ENCODE peak calls at places on chromosomes 5 and 9, in six cellular contexts. G is uterus, P is heart right ventricle, X is OCI-LY7, N is neural progenitor cell, W is heart left ventricle. J is an unnamed sample.

GRCh38 chr9:88085481-88085880 is 52.8 kb downstream of the SPATA31C2 start:
- DNase-seq in G (no peak), X (no peak), P (no peak), W (no peak), N (no peak), J (no peak)

GRCh38 chr9:82606761-82607382 is 456.1 kb downstream of the RASEF start:
- DNase-seq in P (no peak), W (no peak), G (peak; percentile 28), N (peak; percentile 77), X (peak; percentile 64), J (no peak)

GRCh38 chr5:51960617-51961115 is 577.4 kb downstream of the ISL1 start:
- DNase-seq in P (no peak), W (no peak), G (no peak), N (no peak), X (peak; percentile 4), J (no peak)

GRCh38 chr5:109900911-109901627 is 211.3 kb downstream of the MAN2A1 start:
- DNase-seq in X (no peak), W (no peak), P (no peak), G (no peak), N (no peak), J (no peak)

GRCh38 chr5:132744659-132745058 is 2.6 kb upstream of the CCNI2 start:
- DNase-seq in G (no peak), X (no peak), N (no peak), W (no peak), P (no peak), J (no peak)

GRCh38 chr9:122816163-122816867 is 12.1 kb downstream of the PDCL start:
- DNase-seq in P (peak; percentile 41), G (peak; percentile 22), N (no peak), X (no peak), W (peak; percentile 36), J (no peak)

GRCh38 chr9:100865111-100865510 is 163.4 kb upstream of the PLPPR1 start:
- DNase-seq in N (no peak), G (no peak), X (no peak), P (no peak), W (no peak), J (no peak)

GRCh38 chr5:14035859-14036440 is 91.5 kb upstream of the DNAH5 start:
- DNase-seq in G (peak; percentile 19), P (no peak), N (peak; percentile 60), X (no peak), W (peak; percentile 32), J (no peak)

GRCh38 chr9:114696814-114697544 is 15.0 kb upstream of the TEX48 start:
- DNase-seq in G (no peak), N (no peak), P (no peak), W (no peak), X (no peak), J (no peak)

GRCh38 chr5:124445220-124445619 is 301.2 kb downstream of the ZNF608 start:
- DNase-seq in P (no peak), G (no peak), W (no peak), N (no peak), X (no peak), J (no peak)

GRCh38 chr9:129007766-129008468 is 20.2 kb downstream of the SH3GLB2 start:
- DNase-seq in W (no peak), G (no peak), N (no peak), P (no peak), X (no peak), J (no peak)

GRCh38 chr5:15533124-15533893 is 33.3 kb downstream of the FBXL7 start:
- DNase-seq in W (no peak), N (no peak), P (no peak), G (no peak), X (no peak), J (no peak)

GRCh38 chr5:146647656-146648199 is 131.7 kb upstream of the GPR151 start:
- DNase-seq in P (no peak), N (no peak), X (no peak), W (no peak), G (no peak), J (peak; percentile 49)

GRCh38 chr9:111038336-111039202 is at the start of gene LPAR1:
- DNase-seq in N (peak; percentile 89), X (no peak), W (peak; percentile 58), G (peak; percentile 57), P (peak; percentile 65), J (peak; percentile 50)

GRCh38 chr9:123927625-123928308 is 2.2 kb downstream of the DENND1A start:
- DNase-seq in N (no peak), P (no peak), X (peak; percentile 41), G (no peak), W (no peak), J (no peak)

GRCh38 chr5:169004551-169004950 is 296.4 kb downstream of the SLIT3 start:
- DNase-seq in G (no peak), N (no peak), X (no peak), P (no peak), W (no peak), J (no peak)

GRCh38 chr5:128378636-128379035 is 159.4 kb downstream of the FBN2 start:
- DNase-seq in G (no peak), P (no peak), N (no peak), W (no peak), X (no peak), J (no peak)

GRCh38 chr5:56557198-56557597 is 258.2 kb upstream of the MAP3K1 start:
- DNase-seq in P (no peak), N (no peak), W (no peak), X (no peak), G (no peak), J (no peak)

GRCh38 chr9:114805670-114806551 is at the start of gene TNFSF15:
- DNase-seq in G (no peak), W (no peak), N (peak; percentile 18), P (peak; percentile 9), X (peak; percentile 50), J (no peak)

GRCh38 chr9:135992486-135993408 is 31.6 kb upstream of the UBAC1 start:
- DNase-seq in W (peak; percentile 92), X (peak; percentile 88), G (peak; percentile 82), N (peak; percentile 86), P (peak; percentile 85), J (no peak)

GRCh38 chr5:180494510-180495181 is 467 bp downstream of the CNOT6 start:
- DNase-seq in W (peak; percentile 48), X (peak; percentile 54), G (peak; percentile 29), P (peak; percentile 48), N (peak; percentile 74), J (peak; percentile 48)

GRCh38 chr9:109107402-109108240 is 12.1 kb downstream of the TMEM245 start:
- DNase-seq in W (no peak), G (no peak), N (no peak), P (no peak), X (no peak), J (no peak)

GRCh38 chr9:129894106-129894823 is 59.0 kb downstream of the USP20 start:
- DNase-seq in P (no peak), X (no peak), G (no peak), N (no peak), W (no peak), J (peak; percentile 35)

GRCh38 chr5:87361536-87362213 is 51.1 kb downstream of the CCNH start:
- DNase-seq in G (no peak), N (no peak), W (no peak), X (no peak), P (no peak), J (no peak)

GRCh38 chr5:10595305-10595677 is 31.4 kb downstream of the ANKRD33B start:
- DNase-seq in X (no peak), N (no peak), G (no peak), P (no peak), W (no peak), J (no peak)

DNA sequence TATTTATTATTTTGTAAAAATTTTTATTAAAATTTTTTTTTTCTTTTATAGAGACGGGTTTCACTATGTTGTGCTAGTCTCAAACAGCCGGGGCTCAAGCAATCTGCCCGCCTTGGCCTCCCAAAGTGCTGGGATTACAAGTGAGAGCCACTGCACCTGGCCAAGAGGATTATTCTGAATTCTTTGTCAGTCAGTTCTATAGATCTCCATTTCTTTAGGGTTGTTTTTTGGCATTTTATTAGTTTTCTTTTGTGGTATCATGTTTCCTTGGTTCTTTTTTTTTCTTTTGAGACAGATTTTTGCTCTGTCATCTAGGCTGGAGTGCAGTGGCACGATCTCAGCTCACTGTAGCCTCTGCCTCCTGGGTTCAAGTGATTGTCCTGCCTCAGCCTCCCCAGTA is 18.4 kb downstream of the UBAP1 start:
- DNase-seq in X (no peak), G (no peak), P (no peak), N (no peak), W (no peak), J (no peak)
- H3K27ac ChIP-seq in X (no peak overlapping the region), G (no peak overlapping the region), P (no peak overlapping the region), N (no peak overlapping the region), W (no peak overlapping the region), J (no peak overlapping the region)

GRCh38 chr5:149942199-149942598 is 2.4 kb downstream of the PDE6A start:
- DNase-seq in P (no peak), W (no peak), G (no peak), X (no peak), N (no peak), J (no peak)
- TF ChIP-seq CTCF in P (no peak), W (no peak), G (no peak), X (no peak), N (no peak), J (no peak)

GRCh38 chr9:36993933-36994764 is 39.9 kb downstream of the PAX5 start:
- DNase-seq in G (no peak), W (no peak), P (no peak), N (no peak), X (peak; percentile 86), J (no peak)

GRCh38 chr9:36992501-36993316 is 41.4 kb downstream of the PAX5 start:
- DNase-seq in N (no peak), P (no peak), G (no peak), W (no peak), X (peak; percentile 42), J (no peak)

GRCh38 chr9:36996677-36997076 is 37.4 kb downstream of the PAX5 start:
- DNase-seq in G (no peak), P (no peak), X (no peak), N (no peak), W (no peak), J (no peak)

GRCh38 chr9:36997414-36997813 is 36.7 kb downstream of the PAX5 start:
- DNase-seq in N (peak; percentile 62), W (no peak), P (no peak), G (no peak), X (no peak), J (no peak)

DNA sequence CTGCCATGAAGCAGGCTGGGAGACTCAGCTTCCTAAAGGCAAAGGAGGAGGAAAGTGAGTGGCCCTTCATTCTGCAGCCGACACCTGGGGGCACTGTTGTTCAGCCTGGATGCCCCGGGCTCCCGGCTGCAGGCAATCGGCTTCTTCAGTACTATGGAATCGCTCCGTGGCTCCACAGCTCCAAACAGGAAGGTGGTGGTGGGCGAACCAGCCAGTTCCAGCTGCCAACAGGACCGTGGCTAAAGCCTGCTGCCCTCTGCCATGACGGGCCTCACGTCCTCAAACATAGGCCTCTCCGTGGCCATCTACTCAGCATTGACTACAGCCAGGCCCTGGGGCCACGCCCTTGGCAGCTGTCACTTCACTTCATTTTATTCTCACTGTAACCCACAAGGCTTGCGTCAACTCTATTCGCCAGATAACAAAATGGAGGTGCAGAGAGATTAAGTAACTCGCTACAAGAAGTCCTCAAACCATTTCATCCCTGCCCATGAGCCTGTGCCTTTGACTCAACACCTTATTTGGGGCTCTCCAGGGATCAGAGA is 38.1 kb downstream of the PAX5 start:
- DNase-seq in W (peak; percentile 40), N (peak; percentile 89), P (peak; percentile 29), G (no peak), X (peak; percentile 57), J (peak; percentile 44)
- H3K27ac ChIP-seq in W (no peak overlapping the region), N (no peak overlapping the region), P (no peak overlapping the region), G (no peak overlapping the region), X (peak overlapping the region; percentile 64), J (no peak overlapping the region)

GRCh38 chr5:41636605-41637004 is 126.2 kb upstream of the PLCXD3 start:
- DNase-seq in P (no peak), N (peak; percentile 67), W (no peak), G (no peak), X (peak; percentile 8), J (no peak)
- TF ChIP-seq CTCF in P (no peak), N (peak; percentile 53), W (no peak), G (no peak), X (peak; percentile 40), J (no peak)

GRCh38 chr5:34484591-34485228 is 171.4 kb upstream of the RAI14 start:
- DNase-seq in W (no peak), G (no peak), N (no peak), X (no peak), P (no peak), J (no peak)
- H3K27ac ChIP-seq in W (no peak overlapping the region), G (peak overlapping the region; percentile 25), N (no peak overlapping the region), X (no peak overlapping the region), P (no peak overlapping the region), J (peak overlapping the region; percentile 85)